ENCODE peak calls at places on chromosomes 1 and 21, in four cellular contexts. One of them, this sample, is unnamed.

GRCh38 chr1:184892116-184892515 is 82.2 kb downstream of the NIBAN1 start:
- DNase-seq in GM12892: no peak
- DNase-seq in GM12878: no peak
- DNase-seq in H1: no peak
- DNase-seq in this sample: no peak

GRCh38 chr21:43740497-43741156 is 21.7 kb downstream of the PDXK start:
- DNase-seq in GM12878: no peak
- DNase-seq in H1: peak
- DNase-seq in GM12892: no peak
- DNase-seq in this sample: no peak

GRCh38 chr1:85628791-85629531 is 48.4 kb downstream of the CCN1 start:
- DNase-seq in GM12892: no peak
- DNase-seq in H1: no peak
- DNase-seq in GM12878: no peak
- DNase-seq in this sample: no peak

GRCh38 chr1:3923378-3924185 is 23.5 kb upstream of the C1orf174 start:
- DNase-seq in H1: no peak
- DNase-seq in GM12892: no peak
- DNase-seq in GM12878: no peak
- DNase-seq in this sample: no peak

GRCh38 chr1:55155522-55155921 is 59.6 kb downstream of the USP24 start:
- DNase-seq in GM12892: no peak
- DNase-seq in GM12878: no peak
- DNase-seq in H1: no peak
- DNase-seq in this sample: no peak

GRCh38 chr1:960371-961131 is at the start of gene KLHL17:
- DNase-seq in GM12892: peak
- DNase-seq in H1: peak
- DNase-seq in GM12878: no peak
- DNase-seq in this sample: peak

GRCh38 chr1:230839166-230839565 is 29.2 kb downstream of the C1orf198 start:
- DNase-seq in GM12892: no peak
- DNase-seq in GM12878: no peak
- DNase-seq in H1: no peak
- DNase-seq in this sample: no peak

GRCh38 chr1:197692965-197693364 is 82.3 kb downstream of the DENND1B start:
- DNase-seq in GM12892: no peak
- DNase-seq in GM12878: no peak
- DNase-seq in H1: no peak
- DNase-seq in this sample: no peak

GRCh38 chr1:11342677-11343076 is 69.7 kb downstream of the UBIAD1 start:
- DNase-seq in H1: no peak
- DNase-seq in GM12892: no peak
- DNase-seq in GM12878: no peak
- DNase-seq in this sample: no peak

GRCh38 chr1:3005771-3006170 is 15.5 kb upstream of the ACTRT2 start:
- DNase-seq in GM12892: no peak
- DNase-seq in H1: no peak
- DNase-seq in GM12878: no peak
- DNase-seq in this sample: no peak

GRCh38 chr1:202967684-202968281 is 726 bp upstream of the CYB5R1 start:
- DNase-seq in GM12892: peak
- DNase-seq in H1: no peak
- DNase-seq in GM12878: no peak
- DNase-seq in this sample: peak

GRCh38 chr1:62285984-62286481 is 33.2 kb downstream of the KANK4 start:
- DNase-seq in H1: no peak
- DNase-seq in GM12892: no peak
- DNase-seq in GM12878: no peak
- DNase-seq in this sample: no peak

GRCh38 chr1:147245129-147245528 is 2.6 kb downstream of the CHD1L start:
- DNase-seq in H1: no peak
- DNase-seq in GM12892: no peak
- DNase-seq in GM12878: no peak
- DNase-seq in this sample: no peak
- TF ChIP-seq TAF1 in H1: no peak
- TF ChIP-seq TAF1 in GM12892: no peak
- TF ChIP-seq TAF1 in GM12878: no peak
- TF ChIP-seq TAF1 in this sample: no peak

GRCh38 chr1:47587891-47588582 is 150.2 kb downstream of the FOXD2 start:
- DNase-seq in H1: peak
- DNase-seq in GM12878: no peak
- DNase-seq in GM12892: no peak
- DNase-seq in this sample: no peak

GRCh38 chr1:47580451-47580980 is 142.7 kb downstream of the FOXD2 start:
- DNase-seq in H1: no peak
- DNase-seq in GM12878: no peak
- DNase-seq in GM12892: no peak
- DNase-seq in this sample: no peak

GRCh38 chr1:47585141-47585902 is 147.5 kb downstream of the FOXD2 start:
- DNase-seq in GM12878: no peak
- DNase-seq in H1: no peak
- DNase-seq in GM12892: no peak
- DNase-seq in this sample: no peak

GRCh38 chr1:47582891-47583608 is 145.2 kb downstream of the FOXD2 start:
- DNase-seq in H1: peak
- DNase-seq in GM12892: no peak
- DNase-seq in GM12878: no peak
- DNase-seq in this sample: no peak

DNA sequence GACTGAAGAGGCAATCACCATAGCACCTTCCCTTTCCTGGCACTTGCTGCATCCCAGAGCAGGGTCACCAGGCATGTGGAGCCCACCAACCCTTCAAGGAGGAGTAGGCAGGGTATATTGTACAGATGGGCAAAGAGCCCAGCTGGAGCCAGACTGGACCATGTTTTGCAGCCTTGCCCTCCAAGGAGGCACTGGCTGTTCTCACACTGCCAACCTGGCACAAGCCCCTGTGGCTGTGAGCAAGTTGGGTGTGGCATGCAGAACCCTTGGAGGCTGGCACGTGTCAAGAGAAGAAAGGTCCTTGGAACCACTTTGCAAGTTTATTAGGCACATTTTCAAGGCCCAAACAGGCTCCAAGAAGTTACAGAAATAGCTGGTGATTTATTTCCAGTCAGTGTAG is 146.4 kb downstream of the FOXD2 start:
- DNase-seq in GM12892: no peak
- DNase-seq in H1: peak
- DNase-seq in GM12878: no peak
- DNase-seq in this sample: no peak
- TF ChIP-seq POLR2AphosphoS5 in GM12892: no peak
- TF ChIP-seq POLR2AphosphoS5 in H1: no peak
- TF ChIP-seq POLR2AphosphoS5 in GM12878: no peak
- TF ChIP-seq POLR2AphosphoS5 in this sample: no peak

GRCh38 chr1:116273042-116273783 is 99.8 kb upstream of the ATP1A1 start:
- DNase-seq in GM12892: no peak
- DNase-seq in H1: no peak
- DNase-seq in GM12878: no peak
- DNase-seq in this sample: no peak

GRCh38 chr1:116278541-116278866 is 94.5 kb upstream of the ATP1A1 start:
- DNase-seq in H1: no peak
- DNase-seq in GM12892: no peak
- DNase-seq in GM12878: no peak
- DNase-seq in this sample: no peak

GRCh38 chr1:116279715-116280114 is 93.3 kb upstream of the ATP1A1 start:
- DNase-seq in GM12892: no peak
- DNase-seq in GM12878: no peak
- DNase-seq in H1: no peak
- DNase-seq in this sample: no peak

GRCh38 chr1:116277840-116278540 is 95.1 kb upstream of the ATP1A1 start:
- DNase-seq in H1: no peak
- DNase-seq in GM12892: no peak
- DNase-seq in GM12878: no peak
- DNase-seq in this sample: no peak

DNA sequence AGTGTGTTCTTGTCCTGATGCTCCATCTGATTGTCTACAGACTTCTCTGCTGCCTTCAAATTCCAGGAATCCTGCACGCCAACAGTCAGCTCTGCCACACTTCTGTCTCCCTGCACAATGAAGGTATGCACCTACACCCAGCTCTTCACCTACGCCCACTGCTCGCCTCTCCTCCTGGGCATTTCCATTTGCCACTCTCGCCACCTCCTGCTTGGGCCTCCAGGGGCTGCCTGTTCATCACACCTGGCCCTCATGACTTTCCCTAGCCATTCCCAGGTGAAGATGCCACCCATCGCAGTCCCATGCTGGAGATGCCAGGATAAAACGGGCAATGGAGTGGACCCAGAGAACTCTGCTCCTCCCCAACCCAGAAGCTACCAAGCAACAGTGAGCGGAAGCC is 96.5 kb upstream of the ATP1A1 start:
- DNase-seq in H1: no peak
- DNase-seq in GM12878: no peak
- DNase-seq in GM12892: no peak
- DNase-seq in this sample: no peak
- TF ChIP-seq TAF1 in H1: no peak
- TF ChIP-seq TAF1 in GM12878: no peak
- TF ChIP-seq TAF1 in GM12892: no peak
- TF ChIP-seq TAF1 in this sample: no peak

GRCh38 chr1:51331206-51332100 is 1.1 kb upstream of the TTC39A start:
- DNase-seq in GM12892: no peak
- DNase-seq in H1: no peak
- DNase-seq in GM12878: peak
- DNase-seq in this sample: peak
- TF ChIP-seq POLR2AphosphoS5 in GM12892: no peak
- TF ChIP-seq POLR2AphosphoS5 in H1: no peak
- TF ChIP-seq POLR2AphosphoS5 in GM12878: no peak
- TF ChIP-seq POLR2AphosphoS5 in this sample: no peak

DNA sequence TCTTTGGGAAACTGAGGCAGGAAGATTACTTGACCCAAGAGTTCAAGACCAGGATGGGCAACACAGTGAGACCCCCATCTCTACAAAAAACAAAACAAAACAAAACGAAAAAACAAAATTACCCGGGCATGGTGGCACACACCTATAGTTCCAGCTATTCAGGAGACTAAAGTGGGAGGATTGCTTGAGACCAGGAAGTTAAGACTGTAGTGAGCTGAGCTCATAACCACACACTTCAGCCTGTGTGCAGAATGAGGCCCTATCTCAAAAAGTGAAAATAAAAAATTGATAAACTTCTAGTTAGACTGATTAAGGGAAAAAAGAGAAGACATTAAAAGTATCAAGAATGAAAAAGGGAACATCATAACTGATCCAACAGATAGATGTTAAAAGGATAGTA is 154.0 kb downstream of the RHOU start:
- DNase-seq in GM12892: no peak
- DNase-seq in GM12878: no peak
- DNase-seq in H1: no peak
- DNase-seq in this sample: no peak
- TF ChIP-seq TAF1 in GM12892: no peak
- TF ChIP-seq TAF1 in GM12878: no peak
- TF ChIP-seq TAF1 in H1: no peak
- TF ChIP-seq TAF1 in this sample: no peak

GRCh38 chr1:28579374-28579773 is 12.7 kb upstream of the RAB42 start:
- DNase-seq in H1: no peak
- DNase-seq in GM12892: no peak
- DNase-seq in GM12878: no peak
- DNase-seq in this sample: no peak

GRCh38 chr1:28578696-28579218 is 13.3 kb upstream of the RAB42 start:
- DNase-seq in H1: no peak
- DNase-seq in GM12892: no peak
- DNase-seq in GM12878: no peak
- DNase-seq in this sample: no peak

GRCh38 chr1:28580706-28581530 is 11.1 kb upstream of the RAB42 start:
- DNase-seq in H1: no peak
- DNase-seq in GM12892: no peak
- DNase-seq in GM12878: no peak
- DNase-seq in this sample: no peak

GRCh38 chr1:28582248-28582615 is 9.8 kb upstream of the RAB42 start:
- DNase-seq in GM12892: no peak
- DNase-seq in H1: no peak
- DNase-seq in GM12878: no peak
- DNase-seq in this sample: no peak

DNA sequence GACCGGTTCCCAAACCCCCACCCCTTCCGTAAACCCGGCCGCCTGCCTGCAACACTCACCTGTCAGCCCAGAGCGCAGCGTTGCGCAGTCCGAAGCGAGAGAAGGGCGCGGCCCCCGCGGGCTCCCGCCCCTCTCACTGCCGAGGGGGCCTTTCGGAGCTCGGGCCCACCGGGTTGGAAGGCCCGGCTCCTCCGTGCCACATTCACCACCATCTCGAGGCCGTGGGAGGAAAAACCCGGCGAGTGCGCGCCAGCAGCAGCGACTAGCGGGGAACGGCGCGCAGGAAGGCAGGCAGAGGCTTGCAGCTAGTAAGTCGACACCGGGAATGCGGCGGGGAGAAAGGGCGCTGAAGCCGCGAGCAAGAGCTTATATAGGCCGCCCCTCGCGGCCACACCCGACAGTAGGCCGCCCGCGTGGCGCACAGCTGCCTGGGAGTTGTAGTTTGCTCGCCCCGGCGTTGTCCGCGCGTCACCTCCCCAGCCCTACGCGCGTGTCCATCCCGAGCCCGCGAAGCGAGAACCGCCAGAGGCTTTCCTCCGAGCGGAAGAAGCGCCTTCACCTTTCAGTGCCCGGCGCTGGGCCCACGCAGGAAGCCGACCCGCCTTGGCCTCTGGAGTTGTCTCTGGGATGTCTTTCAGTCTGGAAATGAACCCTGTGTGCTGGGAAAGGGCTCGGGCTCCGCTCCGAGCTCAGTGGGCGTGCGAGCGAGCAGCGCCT is 10.4 kb upstream of the RAB42 start:
- DNase-seq in GM12892: peak
- DNase-seq in GM12878: peak
- DNase-seq in H1: peak
- DNase-seq in this sample: peak
- TF ChIP-seq POLR2AphosphoS5 in GM12892: peak
- TF ChIP-seq POLR2AphosphoS5 in GM12878: peak
- TF ChIP-seq POLR2AphosphoS5 in H1: peak
- TF ChIP-seq POLR2AphosphoS5 in this sample: peak

GRCh38 chr1:214108097-214108446 is 120.3 kb downstream of the PROX1 start:
- DNase-seq in H1: no peak
- DNase-seq in GM12878: no peak
- DNase-seq in GM12892: no peak
- DNase-seq in this sample: no peak

GRCh38 chr1:214111796-214112195 is 124.0 kb downstream of the PROX1 start:
- DNase-seq in GM12878: no peak
- DNase-seq in GM12892: no peak
- DNase-seq in H1: no peak
- DNase-seq in this sample: no peak

GRCh38 chr1:214103778-214104177 is 116.0 kb downstream of the PROX1 start:
- DNase-seq in GM12878: no peak
- DNase-seq in GM12892: no peak
- DNase-seq in H1: no peak
- DNase-seq in this sample: no peak

GRCh38 chr1:214106375-214106774 is 118.6 kb downstream of the PROX1 start:
- DNase-seq in H1: no peak
- DNase-seq in GM12878: no peak
- DNase-seq in GM12892: no peak
- DNase-seq in this sample: no peak

GRCh38 chr1:214107322-214108096 is 119.7 kb downstream of the PROX1 start:
- DNase-seq in GM12878: no peak
- DNase-seq in GM12892: no peak
- DNase-seq in H1: no peak
- DNase-seq in this sample: no peak
- TF ChIP-seq TAF1 in GM12878: no peak
- TF ChIP-seq TAF1 in GM12892: no peak
- TF ChIP-seq TAF1 in H1: no peak
- TF ChIP-seq TAF1 in this sample: no peak

This sample was measured in GM12891.